ENCODE peak calls at places on chromosomes 11 and 22, in four cellular contexts. A, I, Y and D are unnamed samples.

GRCh38 chr11:66268953-66269906 is 791 bp downstream of the RAB1B start:
- DNase-seq in Y (peak), A (peak), I (no peak), D (peak)

GRCh38 chr11:57458410-57459111 is 1.8 kb upstream of the RTN4RL2 start:
- DNase-seq in A (peak), Y (peak), I (peak), D (no peak)

GRCh38 chr11:128262463-128263345 is 324.7 kb downstream of the ETS1 start:
- DNase-seq in I (no peak), A (no peak), Y (no peak), D (no peak)

GRCh38 chr22:30486661-30487115 is 14.9 kb upstream of the SEC14L3 start:
- DNase-seq in Y (no peak), A (no peak), I (no peak), D (no peak)

GRCh38 chr11:44036811-44037657 is 10.7 kb upstream of the ACCSL start:
- DNase-seq in A (peak), Y (peak), I (peak), D (peak)

GRCh38 chr11:69242583-69242940 is 51.4 kb upstream of the MYEOV start:
- DNase-seq in A (no peak), I (no peak), Y (no peak), D (no peak)

GRCh38 chr11:108565653-108566052 is 27.9 kb downstream of the EXPH5 start:
- DNase-seq in I (no peak), A (no peak), Y (no peak), D (no peak)

GRCh38 chr22:22148905-22149304 is 95.7 kb upstream of the VPREB1 start:
- DNase-seq in A (no peak), I (no peak), Y (no peak), D (no peak)

GRCh38 chr22:27113211-27114030 is 456.0 kb downstream of the MIAT start:
- DNase-seq in Y (no peak), A (peak), I (peak), D (peak)

GRCh38 chr22:45319319-45319675 is 9.6 kb downstream of the FAM118A start:
- DNase-seq in I (no peak), Y (peak), A (peak), D (peak)

GRCh38 chr22:35411112-35411511 is 11.2 kb downstream of the MCM5 start:
- DNase-seq in Y (no peak), A (no peak), I (no peak), D (no peak)

GRCh38 chr11:34074391-34074790 is 22.9 kb downstream of the CAPRIN1 start:
- DNase-seq in A (no peak), Y (no peak), I (no peak), D (no peak)

DNA sequence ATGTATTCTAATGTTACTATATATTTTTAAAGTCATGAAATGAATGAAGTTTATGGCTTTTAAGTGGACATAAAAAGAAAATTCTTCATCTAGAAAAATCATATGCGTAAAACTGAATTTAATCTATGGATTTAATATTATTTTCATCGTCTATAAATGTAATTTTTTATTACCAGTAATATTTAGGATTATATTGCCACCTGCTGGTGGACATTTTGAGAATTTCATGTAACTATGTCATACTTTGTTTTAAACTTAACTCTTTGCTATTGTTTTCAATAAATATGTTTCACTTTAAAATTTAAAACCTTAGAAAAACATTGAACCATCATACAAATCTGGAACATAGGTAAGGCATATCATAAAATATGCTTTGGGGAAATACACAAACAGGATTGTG is 66.5 kb upstream of the CEP126 start:
- DNase-seq in I (peak), Y (peak), A (peak), D (peak)
- TF ChIP-seq CTCF in I (peak), Y (peak), A (peak), D (peak)

GRCh38 chr11:64240467-64241174 is at the start of gene FKBP2:
- DNase-seq in Y (peak), A (peak), I (peak), D (peak)

GRCh38 chr11:64238999-64239398 is 1.9 kb upstream of the FKBP2 start:
- DNase-seq in I (no peak), A (no peak), Y (no peak), D (no peak)

GRCh38 chr11:64241175-64241429 is 207 bp downstream of the FKBP2 start:
- DNase-seq in I (no peak), Y (no peak), A (peak), D (no peak)

GRCh38 chr11:64241430-64242153 is 697 bp downstream of the FKBP2 start:
- DNase-seq in I (peak), Y (peak), A (peak), D (peak)

DNA sequence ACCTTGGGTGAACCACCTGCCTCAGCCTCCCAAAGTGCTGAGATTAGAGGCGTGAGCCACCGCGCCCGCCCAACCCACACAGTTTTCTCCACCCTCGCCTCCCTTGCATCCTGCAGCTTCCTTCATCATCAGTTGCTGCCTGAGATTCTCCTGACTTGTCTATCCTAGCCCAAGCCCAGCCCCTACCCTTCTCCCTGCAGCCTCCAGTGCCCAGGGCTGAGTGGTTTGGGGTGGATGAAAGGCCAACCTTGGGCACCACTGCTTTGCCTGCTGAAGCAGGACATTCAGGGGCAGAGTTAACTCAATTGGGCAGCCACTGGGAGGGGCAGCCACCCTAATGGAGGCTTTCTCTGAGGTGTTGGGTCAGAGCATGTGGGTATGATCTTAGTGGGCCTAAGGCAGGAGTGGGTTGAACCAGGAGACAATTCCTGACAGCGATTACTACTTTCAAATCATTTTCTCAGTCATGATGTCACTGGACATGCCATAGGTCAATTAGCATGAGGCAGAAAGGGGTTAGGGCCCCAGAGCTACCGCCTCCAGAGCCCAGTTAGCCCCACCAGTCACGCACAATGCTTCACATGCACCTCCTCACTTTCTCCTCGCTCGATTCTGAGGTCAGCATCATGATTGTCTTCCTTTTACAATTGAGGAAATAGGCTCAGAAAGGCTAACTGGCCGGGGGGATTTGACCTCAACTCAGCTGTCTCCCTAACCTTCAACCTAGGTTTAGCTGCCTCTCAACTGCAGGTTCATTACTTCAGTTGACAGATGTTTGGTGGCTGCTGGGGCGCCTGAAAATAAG is 1.0 kb upstream of the FKBP2 start:
- DNase-seq in A (no peak), Y (no peak), I (no peak), D (no peak)
- H3K4me3 ChIP-seq in A (peak), Y (peak), I (peak), D (peak)

DNA sequence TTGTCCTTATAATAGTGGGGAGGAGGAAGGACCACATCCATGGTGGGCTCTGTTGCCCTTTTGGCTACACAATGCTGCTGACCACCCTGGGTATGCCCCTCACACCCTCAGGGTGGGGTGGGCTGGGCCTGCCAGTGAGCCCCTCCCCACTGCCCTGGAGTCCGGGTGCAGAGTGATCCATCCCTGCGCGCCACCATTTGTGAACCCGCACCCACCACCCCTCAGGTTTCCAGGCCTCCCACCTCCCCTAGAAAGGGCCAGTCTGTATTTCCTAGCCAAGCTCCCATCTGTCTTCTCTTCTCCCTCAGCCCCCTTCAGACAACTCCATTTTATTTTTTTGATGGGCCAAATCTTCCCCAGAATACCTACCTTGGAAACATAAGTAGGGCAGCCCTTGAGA is 25.0 kb downstream of the MS4A10 start:
- DNase-seq in A (no peak), I (no peak), Y (no peak), D (no peak)
- TF ChIP-seq CTCF in A (no peak), I (no peak), Y (no peak), D (no peak)

GRCh38 chr11:19244084-19244483 is 3.3 kb upstream of the E2F8 start:
- DNase-seq in A (peak), Y (no peak), I (no peak), D (peak)
- H3K4me3 ChIP-seq in A (no peak), Y (no peak), I (no peak), D (no peak)

GRCh38 chr11:113906038-113906437 is 1.4 kb downstream of the HTR3B start:
- DNase-seq in A (peak), Y (peak), I (no peak), D (peak)
- TF ChIP-seq CTCF in A (peak), Y (peak), I (no peak), D (peak)

GRCh38 chr22:19148417-19149046 is 1.6 kb downstream of the GSC2 start:
- DNase-seq in I (no peak), Y (peak), A (no peak), D (no peak)

GRCh38 chr22:19149962-19150361 is at the start of gene GSC2:
- DNase-seq in Y (no peak), A (no peak), I (no peak), D (no peak)

GRCh38 chr22:19147193-19147780 is 2.8 kb downstream of the GSC2 start:
- DNase-seq in A (no peak), I (no peak), Y (peak), D (no peak)

GRCh38 chr22:19150482-19151328 is 613 bp upstream of the GSC2 start:
- DNase-seq in I (no peak), A (no peak), Y (no peak), D (no peak)

DNA sequence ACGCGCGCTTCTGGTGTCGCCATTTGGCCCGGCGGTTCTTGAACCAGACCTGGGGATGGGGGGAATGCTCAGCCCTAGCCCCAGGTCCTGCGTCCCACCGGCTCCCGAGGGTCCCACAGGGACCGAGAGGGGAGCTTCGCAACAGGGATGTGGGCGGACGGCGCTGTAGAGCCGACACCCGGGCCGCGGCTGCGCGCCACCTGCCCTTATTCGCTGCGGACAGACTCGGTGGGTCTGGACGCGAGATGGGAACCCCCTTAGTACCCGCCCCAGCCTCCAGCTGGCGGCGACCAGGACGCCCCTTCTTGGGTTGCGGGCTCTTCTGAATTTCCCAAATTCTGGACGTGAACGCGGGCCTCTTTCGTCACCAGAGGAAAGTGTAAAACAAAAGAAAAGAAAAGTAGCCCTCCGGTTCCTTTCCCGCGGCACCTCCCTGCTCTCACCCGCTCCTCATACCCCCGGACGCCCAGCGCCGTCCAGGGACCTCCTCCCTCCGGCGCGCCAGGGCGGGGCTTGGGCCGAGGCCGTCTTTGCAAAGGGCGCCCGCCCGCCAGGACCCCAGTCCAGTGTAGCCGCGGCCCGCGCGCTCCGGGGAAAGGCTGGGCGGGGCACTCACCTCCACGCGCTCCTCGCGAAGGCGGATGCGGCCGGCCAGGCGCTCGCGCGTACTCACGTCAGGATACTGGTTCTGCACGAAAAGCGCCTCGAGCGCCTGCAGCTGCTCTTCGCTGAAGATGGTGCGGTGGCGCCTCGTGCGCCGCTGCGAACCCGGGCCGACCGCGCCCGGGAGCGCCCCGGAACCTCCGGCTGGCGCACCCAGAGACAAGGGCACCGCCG is 827 bp downstream of the GSC2 start:
- DNase-seq in I (no peak), Y (peak), A (no peak), D (no peak)
- H3K4me3 ChIP-seq in I (peak), Y (peak), A (no peak), D (no peak)

GRCh38 chr11:77411717-77412441 is 62.0 kb downstream of the PAK1 start:
- DNase-seq in A (peak), I (peak), Y (peak), D (peak)

GRCh38 chr11:77412814-77413213 is 61.1 kb downstream of the PAK1 start:
- DNase-seq in A (no peak), I (no peak), Y (peak), D (no peak)

GRCh38 chr11:77411238-77411637 is 62.7 kb downstream of the PAK1 start:
- DNase-seq in Y (peak), A (peak), I (peak), D (peak)

GRCh38 chr11:77416357-77416756 is 57.5 kb downstream of the PAK1 start:
- DNase-seq in A (no peak), Y (no peak), I (no peak), D (no peak)

DNA sequence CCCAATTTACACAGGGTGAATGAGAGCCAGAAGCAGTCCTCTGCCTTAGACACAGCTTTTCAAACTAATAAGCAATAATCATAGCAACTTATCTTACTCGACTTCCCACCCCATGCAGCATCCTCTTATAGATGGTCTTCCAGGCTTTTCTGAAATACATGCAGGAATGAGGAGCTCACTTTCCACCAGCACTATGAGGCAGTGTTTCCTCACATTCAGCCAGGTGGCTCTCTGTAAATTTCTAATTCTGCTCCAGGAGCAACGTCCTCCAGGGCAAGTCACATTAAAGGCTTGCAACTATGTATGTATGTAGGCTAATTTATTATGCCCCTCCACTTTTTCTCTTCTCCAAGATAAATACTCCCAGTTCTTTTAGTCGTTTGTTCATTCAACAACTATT is 60.0 kb downstream of the PAK1 start:
- DNase-seq in A (no peak), I (no peak), Y (peak), D (no peak)
- TF ChIP-seq CTCF in A (no peak), I (no peak), Y (peak), D (no peak)

GRCh38 chr11:36195496-36196346 is 93.5 kb downstream of the COMMD9 start:
- DNase-seq in Y (no peak), I (no peak), A (peak), D (peak)
- H3K4me3 ChIP-seq in Y (no peak), I (no peak), A (no peak), D (no peak)